ENCODE peak calls at places on chromosomes 4 and X, in nine cellular contexts. O, X, K, D, E, U, G, B and L are unnamed samples.

GRCh38 chr4:5137927-5138326 is 86.6 kb downstream of the STK32B start:
- DNase-seq in D (no peak), O (no peak), E (no peak), K (peak; percentile 25), B (peak; percentile 29), X (no peak), U (no peak), G (no peak), L (no peak)

GRCh38 chr4:110637408-110638131 is 14.7 kb upstream of the PITX2 start:
- DNase-seq in B (no peak), X (no peak), O (no peak), G (peak; percentile 68), K (no peak), E (no peak), D (no peak), U (no peak), L (peak; percentile 64)

GRCh38 chr4:140176735-140177134 is 22.8 kb upstream of the MAML3 start:
- DNase-seq in D (peak; percentile 17), O (no peak), K (no peak), B (no peak), G (no peak), E (no peak), X (no peak), U (no peak), L (peak; percentile 38)

GRCh38 chr4:126947536-126947935 is 685.2 kb upstream of the INTU start:
- DNase-seq in B (no peak), U (no peak), O (no peak), G (no peak), K (no peak), D (no peak), E (no peak), X (no peak), L (no peak)

GRCh38 chr4:22487333-22487732 is 28.5 kb downstream of the ADGRA3 start:
- DNase-seq in K (no peak), B (no peak), U (no peak), X (no peak), D (no peak), O (no peak), E (no peak), G (no peak), L (no peak)

GRCh38 chr4:17924189-17924588 is 97.4 kb downstream of the LCORL start:
- DNase-seq in O (no peak), X (no peak), G (no peak), U (no peak), E (no peak), B (no peak), D (no peak), K (no peak), L (no peak)

GRCh38 chr4:66943117-66943516 is 602.2 kb downstream of the CENPC start:
- DNase-seq in B (no peak), E (no peak), U (no peak), O (no peak), X (no peak), D (no peak), G (no peak), K (no peak), L (no peak)

GRCh38 chr4:37442062-37442323 is 197.4 kb downstream of the NWD2 start:
- DNase-seq in E (no peak), D (no peak), X (no peak), G (no peak), O (no peak), B (no peak), K (no peak), U (no peak), L (no peak)

GRCh38 chrX:120790118-120790517 is 85.5 kb downstream of the CT47B1 start:
- DNase-seq in X (peak; percentile 18), U (no peak), K (peak; percentile 33), D (no peak), G (peak; percentile 83), B (no peak), O (peak; percentile 55), E (no peak), L (peak; percentile 75)

GRCh38 chrX:140767646-140768045 is 58.1 kb downstream of the LINC00632 start:
- DNase-seq in B (no peak), X (peak; percentile 14), D (no peak), U (no peak), O (no peak), K (no peak), E (no peak), G (no peak), L (no peak)

GRCh38 chr4:8914461-8915171 is 43.0 kb upstream of the HMX1 start:
- DNase-seq in G (peak; percentile 1), K (no peak), E (no peak), U (no peak), O (no peak), B (no peak), X (no peak), D (no peak), L (no peak)

GRCh38 chrX:84729809-84730208 is 227.6 kb upstream of the HDX start:
- DNase-seq in O (peak; percentile 3), K (peak; percentile 5), D (no peak), B (no peak), U (no peak), X (peak; percentile 0), G (peak; percentile 54), E (no peak), L (peak; percentile 13)

GRCh38 chr4:176443117-176443516 is 123.4 kb downstream of the SPCS3 start:
- DNase-seq in D (peak; percentile 74), X (peak; percentile 50), E (no peak), G (no peak), U (no peak), K (peak; percentile 10), O (peak; percentile 93), B (peak; percentile 83), L (peak; percentile 74)

GRCh38 chr4:150577786-150578185 is 4.2 kb upstream of the MAB21L2 start:
- DNase-seq in B (no peak), G (no peak), O (no peak), K (no peak), D (no peak), E (no peak), U (no peak), X (no peak), L (no peak)

GRCh38 chr4:164379694-164380093 is 374.2 kb upstream of the SMIM31 start:
- DNase-seq in E (no peak), K (no peak), D (no peak), U (no peak), B (no peak), G (no peak), O (no peak), X (peak; percentile 74), L (no peak)

GRCh38 chr4:25590171-25590570 is 65.5 kb upstream of the SLC34A2 start:
- DNase-seq in D (no peak), G (no peak), X (no peak), U (no peak), K (no peak), O (no peak), E (no peak), B (no peak), L (no peak)

GRCh38 chr4:81648576-81649272 is 177.0 kb upstream of the RASGEF1B start:
- DNase-seq in X (peak; percentile 33), B (no peak), E (no peak), K (no peak), U (no peak), O (no peak), D (no peak), G (no peak), L (no peak)

GRCh38 chr4:106522839-106523238 is 154.3 kb upstream of the GIMD1 start:
- DNase-seq in E (no peak), K (no peak), D (no peak), B (no peak), U (no peak), O (no peak), X (no peak), G (no peak), L (peak; percentile 4)

GRCh38 chr4:110033994-110034393 is 121.3 kb downstream of the EGF start:
- DNase-seq in O (no peak), E (no peak), X (no peak), K (no peak), D (no peak), B (no peak), U (no peak), G (no peak), L (no peak)

GRCh38 chr4:13511101-13511500 is 27.0 kb upstream of the RAB28 start:
- DNase-seq in E (no peak), X (no peak), D (no peak), B (no peak), O (no peak), U (no peak), K (no peak), G (no peak), L (no peak)

GRCh38 chr4:28009541-28009940 is 1148.9 kb downstream of the STIM2 start:
- DNase-seq in O (no peak), U (no peak), E (no peak), X (no peak), D (no peak), K (no peak), G (no peak), B (no peak), L (no peak)

GRCh38 chr4:10116625-10117423 is at the start of gene WDR1:
- DNase-seq in G (peak; percentile 98), E (peak; percentile 98), B (peak; percentile 57), K (peak; percentile 72), D (peak; percentile 60), X (peak; percentile 92), O (peak; percentile 79), U (peak; percentile 98), L (peak; percentile 96)
- H3K4me3 ChIP-seq in G (peak within 1 kb of the TSS; percentile 88), E (peak within 1 kb of the TSS; percentile 82), B (peak within 1 kb of the TSS; percentile 85), K (peak within 1 kb of the TSS; percentile 60), D (peak within 1 kb of the TSS; percentile 85), X (peak within 1 kb of the TSS; percentile 68), O (peak within 1 kb of the TSS; percentile 77), U (peak within 1 kb of the TSS; percentile 90), L (peak within 1 kb of the TSS; percentile 79)

GRCh38 chrX:119605398-119605738 is 856 bp downstream of the NKRF start:
- DNase-seq in O (no peak), K (peak; percentile 28), E (no peak), U (no peak), D (no peak), G (peak; percentile 13), X (peak; percentile 10), B (no peak), L (no peak)
- H3K4me3 ChIP-seq in O (peak overlapping the region; percentile 62), K (peak overlapping the region; percentile 95), E (peak overlapping the region; percentile 61), U (peak overlapping the region; percentile 71), D (peak overlapping the region; percentile 69), G (peak overlapping the region; percentile 46), X (peak overlapping the region; percentile 81), B (peak overlapping the region; percentile 89), L (peak overlapping the region; percentile 81)

DNA sequence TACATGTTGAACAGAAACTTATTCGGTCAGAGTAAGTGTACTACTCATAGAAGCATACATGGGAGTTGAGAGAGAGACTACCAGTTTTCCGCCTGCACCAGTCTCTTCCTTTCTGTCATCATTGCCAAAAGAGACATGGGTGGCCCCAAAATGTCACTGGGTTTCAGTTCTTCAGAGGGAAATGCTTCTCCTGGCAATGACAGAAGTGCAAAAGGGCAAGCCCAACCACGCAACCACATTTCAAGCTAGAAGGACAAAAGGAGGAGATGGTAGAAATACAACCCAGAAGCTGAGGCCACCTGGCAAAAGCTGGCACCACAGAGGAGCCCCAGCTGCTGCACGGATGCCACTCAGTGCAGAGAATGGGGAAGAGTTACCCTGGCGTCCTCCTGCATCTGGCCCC is 320.1 kb downstream of the BCOR start:
- DNase-seq in O (no peak), D (no peak), U (no peak), X (no peak), G (no peak), E (no peak), B (no peak), K (no peak), L (no peak)
- H3K4me3 ChIP-seq in O (no peak overlapping the region), D (no peak overlapping the region), U (no peak overlapping the region), X (no peak overlapping the region), G (no peak overlapping the region), E (no peak overlapping the region), B (no peak overlapping the region), K (no peak overlapping the region), L (no peak overlapping the region)

DNA sequence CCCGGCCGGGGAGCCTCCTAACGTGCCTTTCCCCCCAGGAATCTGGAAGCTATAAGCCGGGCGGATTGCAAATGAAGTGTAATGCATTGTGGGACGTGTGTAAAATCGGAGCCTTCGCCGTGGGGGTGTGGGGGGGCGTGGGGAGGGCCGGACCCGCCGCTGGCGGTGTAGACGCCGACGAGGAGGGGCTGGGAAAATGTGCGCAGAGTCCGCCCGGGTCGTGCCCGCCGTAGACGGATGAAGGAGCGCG is 1.3 kb downstream of the STOX2 start:
- DNase-seq in X (peak; percentile 2), B (no peak), O (no peak), E (no peak), K (no peak), D (no peak), U (no peak), G (no peak), L (no peak)
- H3K4me3 ChIP-seq in X (peak overlapping the region; percentile 27), B (no peak overlapping the region), O (no peak overlapping the region), E (peak overlapping the region; percentile 68), K (peak overlapping the region; percentile 66), D (no peak overlapping the region), U (peak overlapping the region; percentile 78), G (peak overlapping the region; percentile 57), L (no peak overlapping the region)